ENCODE peak calls at places on chromosomes 13 and 19, in ten cellular contexts. O is activated CD4-positive, alpha-beta T cell treated with anti-CD3 and anti-CD28 coated beads, Interleukin-2, amount 50 U/mL, for 1 hour; M is body of pancreas; W is fibroblast of lung; I is GM19239; R is psoas muscle; S is gastrocnemius medialis; D is stimulated activated CD8-positive, alpha-beta memory T cell treated with anti-CD3 and anti-CD28 coated beads, Interleukin-4, amount 100 ng/mL, for 1 hour; J is frontal cortex; N is left cardiac atrium. X is an unnamed sample.

GRCh38 chr13:88063741-88064140 is 392.6 kb downstream of the SLITRK5 start:
- DNase-seq in O (no peak), S (no peak), M (no peak), R (no peak), W (no peak), I (no peak), N (no peak), J (no peak), D (no peak), X (no peak)

GRCh38 chr13:110507678-110508381 is 53.7 kb downstream of the RAB20 start:
- DNase-seq in S (peak), N (no peak), R (peak), J (no peak), W (no peak), I (no peak), D (no peak), M (peak), O (no peak), X (no peak)

GRCh38 chr19:49635530-49636229 is 4.3 kb downstream of the RRAS start:
- DNase-seq in N (no peak), J (no peak), S (no peak), W (no peak), O (no peak), R (no peak), M (no peak), I (no peak), D (no peak), X (no peak)

GRCh38 chr13:97134364-97135095 is 87.6 kb upstream of the MBNL2 start:
- DNase-seq in J (no peak), O (no peak), R (no peak), N (no peak), S (no peak), W (peak), I (no peak), M (no peak), D (no peak), X (no peak)

GRCh38 chr19:47699360-47699917 is 13.8 kb upstream of the EHD2 start:
- DNase-seq in I (peak), O (peak), J (peak), D (no peak), R (no peak), N (peak), S (no peak), M (peak), W (no peak), X (peak)

GRCh38 chr19:17052439-17052838 is 22.8 kb downstream of the HAUS8 start:
- DNase-seq in D (no peak), J (no peak), O (peak), R (no peak), W (peak), I (no peak), N (no peak), M (peak), S (no peak), X (no peak)

GRCh38 chr13:42073683-42074082 is 25.2 kb downstream of the DGKH start:
- DNase-seq in J (no peak), N (no peak), R (no peak), D (no peak), I (no peak), M (no peak), O (no peak), W (no peak), S (no peak), X (no peak)

GRCh38 chr13:43805071-43805468 is 18.3 kb upstream of the ENOX1 start:
- DNase-seq in O (no peak), D (no peak), S (no peak), R (no peak), M (no peak), J (no peak), I (no peak), W (peak), N (no peak), X (no peak)

GRCh38 chr19:40394816-40395210 is 4.8 kb upstream of the HIPK4 start:
- DNase-seq in M (no peak), D (no peak), I (no peak), S (no peak), O (no peak), W (no peak), R (no peak), N (no peak), J (no peak), X (no peak)

GRCh38 chr13:114222461-114222968 is 12.2 kb upstream of the CDC16 start:
- DNase-seq in I (no peak), S (no peak), D (no peak), M (peak), R (no peak), O (no peak), W (peak), J (no peak), N (peak), X (no peak)

GRCh38 chr13:22801402-22802003 is 379.3 kb upstream of the SGCG start:
- DNase-seq in J (no peak), I (no peak), O (no peak), M (no peak), R (no peak), D (no peak), W (peak), S (no peak), N (no peak), X (no peak)

GRCh38 chr13:97797553-97797952 is 155.9 kb upstream of the IPO5 start:
- DNase-seq in S (no peak), R (no peak), W (no peak), D (no peak), O (no peak), I (no peak), J (no peak), M (no peak), N (no peak), X (no peak)

GRCh38 chr13:38998739-38999138 is 8.1 kb upstream of the STOML3 start:
- DNase-seq in M (no peak), I (no peak), O (no peak), W (no peak), N (no peak), D (no peak), J (no peak), S (no peak), R (no peak), X (no peak)

GRCh38 chr19:48859711-48860572 is 8.5 kb downstream of the PLEKHA4 start:
- DNase-seq in J (no peak), S (no peak), M (peak), I (no peak), O (no peak), D (no peak), W (no peak), N (no peak), R (no peak), X (no peak)

GRCh38 chr19:53432088-53432661 is 391 bp downstream of the ZNF761 start:
- DNase-seq in I (no peak), N (peak), J (no peak), S (no peak), O (no peak), D (no peak), M (peak), R (peak), W (peak), X (no peak)

GRCh38 chr19:50708179-50708879 is 11.3 kb downstream of the SHANK1 start:
- DNase-seq in M (no peak), I (no peak), O (no peak), J (no peak), D (no peak), R (peak), W (no peak), N (no peak), S (no peak), X (no peak)

GRCh38 chr19:1360818-1361461 is 22.8 kb upstream of the NDUFS7 start:
- DNase-seq in D (no peak), W (peak), S (no peak), R (peak), N (peak), I (no peak), J (peak), M (peak), O (no peak), X (no peak)

GRCh38 chr13:27359203-27359821 is 65.1 kb upstream of the GTF3A start:
- DNase-seq in D (no peak), M (peak), N (peak), W (peak), I (peak), R (peak), O (peak), J (peak), S (peak), X (peak)

GRCh38 chr19:15701757-15702589 is 25.9 kb upstream of the OR10H2 start:
- DNase-seq in M (no peak), O (no peak), W (no peak), S (no peak), I (no peak), N (no peak), J (no peak), D (no peak), R (no peak), X (no peak)

GRCh38 chr13:111281751-111282311 is 38.6 kb upstream of the TEX29 start:
- DNase-seq in N (no peak), W (peak), I (no peak), M (peak), R (no peak), J (no peak), S (no peak), O (no peak), D (no peak), X (no peak)

GRCh38 chr19:9205506-9206113 is 13.8 kb downstream of the OR7D4 start:
- DNase-seq in M (peak), W (peak), R (peak), N (peak), D (peak), J (no peak), O (peak), I (peak), S (peak), X (peak)